ENCODE peak calls at places on chromosome 20, in ten cellular contexts. J is AG09319, H is hepatocyte, E is colonic mucosa, S is HCT116, B is mammary epithelial cell, V is MCF 10A, L is cardiac fibroblast, D is endothelial cell, M is AG10803. Q is an unnamed sample.

GRCh38 chr20:9119776-9120175 is 50.9 kb downstream of the PLCB4 start:
- DNase-seq in V (peak), S (no peak), B (peak), J (no peak), H (no peak), D (no peak), M (no peak), L (no peak), E (no peak), Q (no peak)

GRCh38 chr20:48409216-48409615 is 418.6 kb downstream of the PREX1 start:
- DNase-seq in H (no peak), V (no peak), E (no peak), J (no peak), B (no peak), M (no peak), D (no peak), L (no peak), S (no peak), Q (no peak)

GRCh38 chr20:45937765-45938164 is 3.3 kb downstream of the PCIF1 start:
- DNase-seq in V (no peak), S (no peak), B (no peak), L (no peak), M (no peak), D (no peak), E (no peak), J (no peak), H (no peak), Q (no peak)

GRCh38 chr20:7269452-7269851 is 502.0 kb downstream of the BMP2 start:
- DNase-seq in H (no peak), D (no peak), J (no peak), E (no peak), B (peak), M (no peak), V (peak), L (no peak), S (no peak), Q (no peak)

GRCh38 chr20:10622657-10623418 is 51.0 kb downstream of the JAG1 start:
- DNase-seq in L (peak), M (peak), D (no peak), B (peak), H (no peak), E (no peak), V (no peak), J (no peak), S (no peak), Q (no peak)

GRCh38 chr20:2066461-2067122 is 35.0 kb upstream of the STK35 start:
- DNase-seq in H (no peak), B (no peak), L (no peak), J (no peak), D (no peak), E (no peak), M (no peak), V (no peak), S (no peak), Q (no peak)

GRCh38 chr20:38970302-38970701 is 8.2 kb downstream of the DHX35 start:
- DNase-seq in B (peak), J (no peak), H (no peak), V (no peak), D (no peak), L (peak), M (peak), E (no peak), S (no peak), Q (no peak)

GRCh38 chr20:32356935-32357868 is 929 bp upstream of the ASXL1 start:
- DNase-seq in L (peak), M (peak), D (no peak), V (peak), E (peak), H (peak), J (no peak), S (peak), B (no peak), Q (no peak)

GRCh38 chr20:18372296-18372695 is 84.0 kb downstream of the ZNF133 start:
- DNase-seq in S (no peak), E (no peak), M (no peak), D (no peak), J (no peak), L (no peak), V (no peak), H (no peak), B (no peak), Q (no peak)

GRCh38 chr20:47618479-47618878 is 116.8 kb downstream of the NCOA3 start:
- DNase-seq in V (no peak), L (no peak), B (no peak), J (no peak), M (no peak), E (no peak), H (no peak), D (no peak), S (no peak), Q (no peak)

GRCh38 chr20:53677447-53678314 is 84.0 kb upstream of the ZNF217 start:
- DNase-seq in E (peak), L (peak), D (peak), V (no peak), J (no peak), S (no peak), B (no peak), M (peak), H (peak), Q (peak)

GRCh38 chr20:25073544-25073943 is 8.4 kb downstream of the VSX1 start:
- DNase-seq in H (no peak), L (no peak), M (no peak), J (no peak), S (no peak), V (no peak), E (peak), B (no peak), D (no peak), Q (no peak)

GRCh38 chr20:46122071-46122470 is 4.0 kb downstream of the CD40 start:
- DNase-seq in B (peak), S (no peak), H (no peak), D (no peak), V (peak), M (peak), L (peak), J (no peak), E (no peak), Q (no peak)

GRCh38 chr20:44776977-44777376 is 31.3 kb downstream of the KCNK15 start:
- DNase-seq in H (peak), J (no peak), M (no peak), L (peak), D (peak), E (no peak), S (no peak), B (peak), V (peak), Q (peak)

GRCh38 chr20:41425180-41425884 is 58.7 kb upstream of the EMILIN3 start:
- DNase-seq in E (no peak), L (no peak), D (no peak), B (no peak), H (no peak), V (no peak), J (no peak), S (no peak), M (peak), Q (no peak)

GRCh38 chr20:55052464-55052863 is 577.1 kb downstream of the DOK5 start:
- DNase-seq in V (no peak), L (no peak), E (no peak), M (no peak), D (no peak), J (no peak), S (no peak), H (no peak), B (no peak), Q (no peak)

GRCh38 chr20:54291339-54292060 is 83.6 kb downstream of the PFDN4 start:
- DNase-seq in H (no peak), S (no peak), E (no peak), L (no peak), B (no peak), J (no peak), D (no peak), V (no peak), M (no peak), Q (no peak)

GRCh38 chr20:16381444-16381843 is 191.8 kb downstream of the KIF16B start:
- DNase-seq in E (no peak), L (no peak), S (no peak), D (no peak), B (no peak), V (no peak), M (no peak), H (no peak), J (no peak), Q (no peak)

GRCh38 chr20:34579936-34580587 is 21.5 kb downstream of the MAP1LC3A start:
- DNase-seq in M (peak), S (no peak), D (no peak), J (no peak), V (no peak), H (no peak), E (peak), L (no peak), B (peak), Q (no peak)

GRCh38 chr20:16575390-16576140 is 2.3 kb upstream of the KIF16B start:
- DNase-seq in S (no peak), V (no peak), D (no peak), E (peak), M (no peak), H (no peak), L (no peak), J (no peak), B (no peak), Q (no peak)

DNA sequence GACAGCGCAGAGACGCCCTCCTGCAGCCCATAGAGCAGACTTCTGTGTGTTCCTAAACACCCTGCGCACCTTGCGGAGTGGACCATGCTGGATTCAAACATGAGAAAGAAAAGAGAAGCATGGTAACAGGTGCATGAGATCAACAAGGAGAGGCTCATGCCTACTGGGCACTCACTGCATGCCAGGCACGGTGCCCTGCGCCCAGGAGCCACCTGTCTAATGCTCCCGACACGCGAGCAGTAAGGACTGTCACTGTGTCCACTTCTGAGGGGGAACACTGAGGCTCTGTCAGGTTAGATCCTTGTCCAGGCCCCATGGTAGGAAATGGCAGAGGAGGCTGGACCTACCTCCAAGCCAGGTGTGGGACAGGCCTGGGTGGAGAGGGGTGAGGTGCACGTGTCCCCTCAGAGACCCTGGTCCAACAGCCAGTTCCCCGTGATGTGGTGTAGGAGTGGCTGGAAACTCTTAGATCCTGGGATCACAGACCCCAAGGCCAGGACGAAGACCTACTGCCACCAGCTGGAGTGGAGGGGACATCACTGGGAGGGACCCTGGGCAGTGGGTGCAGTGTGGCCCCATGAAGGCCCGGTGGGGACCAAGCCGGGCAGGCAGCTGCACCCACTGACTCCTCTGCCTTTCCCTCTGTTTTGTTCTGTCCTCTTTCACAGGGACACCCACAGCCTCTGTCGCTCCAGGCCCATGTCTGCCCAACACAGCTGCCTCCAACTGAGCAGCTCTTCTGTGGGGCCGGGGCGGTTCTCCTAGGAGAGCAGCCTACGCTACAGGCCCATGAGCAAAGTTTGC is 29.5 kb downstream of the ZBP1 start:
- DNase-seq in L (no peak), E (no peak), B (no peak), M (no peak), H (no peak), D (no peak), V (no peak), S (no peak), J (no peak), Q (no peak)
- TF ChIP-seq CTCF in L (no peak), E (no peak), B (no peak), M (no peak), H (no peak), D (no peak), V (no peak), S (no peak), J (no peak), Q (no peak)

GRCh38 chr20:36274248-36274841 is 31.8 kb upstream of the DLGAP4 start:
- DNase-seq in E (no peak), H (no peak), D (no peak), V (no peak), L (no peak), J (no peak), S (no peak), B (no peak), M (no peak), Q (peak)

GRCh38 chr20:36275011-36275410 is 31.1 kb upstream of the DLGAP4 start:
- DNase-seq in B (no peak), H (no peak), D (no peak), M (no peak), E (no peak), J (no peak), S (no peak), V (no peak), L (no peak), Q (no peak)

GRCh38 chr20:36272547-36273220 is 33.5 kb upstream of the DLGAP4 start:
- DNase-seq in M (no peak), E (no peak), H (no peak), S (no peak), B (no peak), L (no peak), J (no peak), D (no peak), V (no peak), Q (no peak)

GRCh38 chr20:36271639-36272546 is 34.2 kb upstream of the DLGAP4 start:
- DNase-seq in M (no peak), S (no peak), J (no peak), E (no peak), H (no peak), B (no peak), V (no peak), D (no peak), L (no peak), Q (no peak)

DNA sequence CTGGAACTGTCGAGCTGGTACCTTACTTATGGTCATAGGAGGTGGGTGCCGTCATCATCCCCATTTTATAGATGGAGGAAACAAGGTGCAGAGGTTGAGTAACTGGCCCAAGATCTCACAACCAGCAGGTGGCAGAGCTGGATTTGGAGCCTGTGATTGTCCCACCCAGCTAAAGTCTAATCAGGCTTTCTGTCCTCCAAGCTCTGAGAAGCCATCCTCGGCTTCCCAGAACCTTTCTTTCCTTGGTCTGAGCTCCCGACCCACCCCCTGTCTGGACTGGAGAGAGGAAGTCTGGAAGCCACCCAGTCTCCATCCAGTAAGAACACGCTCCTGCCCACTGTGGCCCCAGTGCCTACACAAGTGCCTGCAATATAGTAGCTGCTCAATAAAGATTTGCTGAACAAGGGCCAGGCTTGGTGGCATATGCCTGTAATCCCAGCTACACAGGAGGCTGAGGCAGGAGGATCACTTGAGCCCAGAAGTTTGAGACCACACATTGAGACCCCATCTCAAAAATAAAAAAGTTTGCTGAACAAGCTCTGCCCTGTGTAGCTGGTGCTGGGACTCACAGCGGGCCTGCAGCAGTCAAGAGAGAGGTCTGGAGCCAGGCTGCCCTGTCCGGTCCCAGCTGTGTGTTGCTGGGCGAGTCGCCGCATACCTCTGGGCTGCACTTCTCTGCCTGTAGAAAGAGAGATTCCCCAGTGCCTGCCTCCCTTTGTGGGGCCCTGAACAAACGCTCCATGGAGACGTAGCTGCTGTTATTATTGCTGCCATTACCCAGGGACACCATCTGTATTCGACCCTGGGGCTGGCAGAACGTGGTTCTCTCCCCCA is 32.5 kb upstream of the DLGAP4 start:
- DNase-seq in J (no peak), E (no peak), L (peak), M (peak), V (peak), D (no peak), S (peak), B (no peak), H (no peak), Q (no peak)
- TF ChIP-seq CTCF in J (peak), E (no peak), L (peak), M (peak), V (peak), D (no peak), S (peak), B (peak), H (peak), Q (peak)

DNA sequence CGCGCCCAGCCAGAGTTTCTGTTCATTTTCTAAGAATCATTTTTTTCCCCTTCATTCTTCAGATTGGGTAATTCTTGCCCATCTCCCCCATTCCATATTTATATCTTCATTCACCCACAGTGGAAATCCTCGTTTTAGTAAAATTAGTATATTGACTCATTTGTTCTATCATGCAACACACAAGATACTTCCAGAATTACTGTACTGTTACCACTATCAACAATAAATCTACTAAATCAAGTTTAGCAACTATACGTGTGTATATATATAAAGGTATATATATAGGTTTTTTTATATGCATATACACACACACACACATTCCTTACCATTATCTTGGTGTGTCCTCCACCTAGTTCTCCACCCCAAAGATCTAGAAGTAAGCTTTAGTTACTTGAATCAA is 41.3 kb upstream of the KCNG1 start:
- DNase-seq in V (no peak), H (no peak), E (no peak), J (no peak), M (no peak), L (no peak), D (no peak), S (no peak), B (no peak), Q (no peak)
- TF ChIP-seq CTCF in V (no peak), H (no peak), E (no peak), J (no peak), M (no peak), L (no peak), D (no peak), S (no peak), B (no peak), Q (no peak)

GRCh38 chr20:42553374-42553773 is 636.3 kb downstream of the PTPRT start:
- DNase-seq in E (no peak), B (no peak), S (no peak), J (no peak), L (no peak), H (no peak), M (no peak), D (no peak), V (no peak), Q (no peak)

GRCh38 chr20:42544926-42545325 is 644.8 kb downstream of the PTPRT start:
- DNase-seq in J (no peak), V (no peak), M (no peak), D (no peak), B (no peak), H (no peak), L (no peak), E (no peak), S (no peak), Q (no peak)

DNA sequence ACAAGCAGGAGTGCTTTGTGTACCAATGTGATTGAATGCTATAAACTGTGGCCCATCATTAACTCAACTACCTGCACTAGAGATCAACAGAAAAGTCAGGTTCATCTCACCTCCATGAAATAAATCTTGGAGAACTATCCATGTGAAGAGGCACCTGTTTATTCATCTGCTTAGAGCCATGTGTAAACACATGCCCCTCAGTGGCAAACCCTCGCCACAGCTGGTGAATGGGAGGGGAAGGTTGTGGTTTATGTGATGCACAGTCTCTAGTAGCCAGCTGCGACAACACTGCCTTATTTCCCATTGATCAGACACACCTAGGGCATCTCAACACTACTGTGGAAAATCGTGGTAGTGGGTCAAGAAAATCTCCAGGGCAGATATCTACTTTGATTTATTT is 640.2 kb downstream of the PTPRT start:
- DNase-seq in B (no peak), S (no peak), E (no peak), D (no peak), J (no peak), V (no peak), H (no peak), M (no peak), L (no peak), Q (no peak)
- TF ChIP-seq CTCF in B (no peak), S (no peak), E (no peak), D (no peak), J (no peak), V (no peak), H (no peak), M (no peak), L (no peak), Q (no peak)

GRCh38 chr20:58840816-58841538 is 9.7 kb downstream of the GNAS-AS1 start:
- DNase-seq in J (no peak), L (peak), S (no peak), D (no peak), H (no peak), B (peak), M (no peak), E (no peak), V (no peak), Q (no peak)

GRCh38 chr20:58837717-58838116 is 13.0 kb downstream of the GNAS-AS1 start:
- DNase-seq in J (no peak), L (no peak), E (no peak), H (no peak), V (no peak), B (no peak), D (no peak), M (no peak), S (no peak), Q (no peak)

GRCh38 chr20:58838174-58838573 is 12.5 kb downstream of the GNAS-AS1 start:
- DNase-seq in D (no peak), E (no peak), J (no peak), H (no peak), B (no peak), L (no peak), M (no peak), S (no peak), V (no peak), Q (no peak)

GRCh38 chr20:58839991-58840747 is 10.5 kb downstream of the GNAS-AS1 start:
- DNase-seq in J (no peak), E (no peak), L (no peak), D (no peak), M (no peak), V (no peak), H (no peak), B (no peak), S (no peak), Q (no peak)

GRCh38 chr20:58839474-58839874 is 11.2 kb downstream of the GNAS-AS1 start:
- DNase-seq in H (peak), L (peak), D (peak), M (no peak), E (no peak), V (no peak), J (no peak), B (peak), S (peak), Q (peak)
- TF ChIP-seq CTCF in H (peak), L (peak), D (peak), M (peak), E (no peak), V (peak), J (peak), B (no peak), S (peak), Q (peak)